ENCODE peak calls at places on chromosomes 12 and 14, in four cellular contexts. K is H9, B is IMR-90, L is neuronal stem cell. O is an unnamed sample.

GRCh38 chr12:19198272-19198671 is 68.7 kb downstream of the PLEKHA5 start:
- DNase-seq in K (no peak), B (peak), L (no peak), O (peak)

GRCh38 chr12:119685375-119685774 is 17.4 kb downstream of the PRKAB1 start:
- DNase-seq in K (no peak), B (no peak), L (no peak), O (no peak)

GRCh38 chr12:58425481-58426392 is 484.4 kb downstream of the ATP23 start:
- DNase-seq in K (peak), B (peak), L (peak), O (peak)

GRCh38 chr12:120669055-120669828 is 17.7 kb upstream of the MLEC start:
- DNase-seq in K (peak), B (no peak), L (no peak), O (no peak)

GRCh38 chr14:100784523-100785337 is 41.2 kb upstream of the MEG3 start:
- DNase-seq in K (no peak), B (no peak), L (no peak), O (no peak)

GRCh38 chr12:75259170-75259569 is 49.5 kb upstream of the KCNC2 start:
- DNase-seq in K (no peak), B (no peak), L (no peak), O (peak)

GRCh38 chr12:11653215-11653753 is 3.8 kb downstream of the ETV6 start:
- DNase-seq in K (no peak), B (peak), L (no peak), O (no peak)

GRCh38 chr12:54660320-54660962 is 12.3 kb upstream of the DCD start:
- DNase-seq in K (no peak), B (no peak), L (no peak), O (no peak)

GRCh38 chr14:21846227-21846885 is 172.7 kb upstream of the OR4E1 start:
- DNase-seq in K (peak), B (peak), L (peak), O (peak)

GRCh38 chr12:69698769-69699540 is at the start of gene BEST3:
- DNase-seq in K (no peak), B (no peak), L (no peak), O (no peak)

GRCh38 chr12:5452569-5452968 is 20.7 kb downstream of the NTF3 start:
- DNase-seq in K (no peak), B (no peak), L (no peak), O (no peak)

GRCh38 chr14:35999264-35999663 is 173.1 kb downstream of the BRMS1L start:
- DNase-seq in K (no peak), B (no peak), L (no peak), O (no peak)

GRCh38 chr12:62006076-62006732 is 254.0 kb upstream of the USP15 start:
- DNase-seq in K (peak), B (peak), L (peak), O (peak)

GRCh38 chr12:105580841-105581352 is 250.4 kb downstream of the C12orf75 start:
- DNase-seq in K (no peak), B (no peak), L (no peak), O (peak)

GRCh38 chr12:6947615-6948014 is 3.5 kb upstream of the PTPN6 start:
- DNase-seq in K (no peak), B (no peak), L (no peak), O (no peak)

GRCh38 chr12:11656550-11656949 is 7.1 kb downstream of the ETV6 start:
- DNase-seq in K (no peak), B (no peak), L (no peak), O (no peak)

GRCh38 chr14:30656190-30656632 is 34.1 kb downstream of the SCFD1 start:
- DNase-seq in K (peak), B (peak), L (peak), O (peak)

GRCh38 chr12:42163913-42164312 is 19.2 kb upstream of the GXYLT1 start:
- DNase-seq in K (no peak), B (no peak), L (no peak), O (no peak)

GRCh38 chr14:41606249-41607118 is at the start of gene LRFN5:
- DNase-seq in K (peak), B (peak), L (peak), O (peak)

GRCh38 chr12:111438501-111438900 is 32.8 kb downstream of the SH2B3 start:
- DNase-seq in K (no peak), B (peak), L (no peak), O (peak)

GRCh38 chr14:95981939-95982338 is 57.2 kb upstream of the C14orf132 start:
- DNase-seq in K (no peak), B (no peak), L (no peak), O (peak)

GRCh38 chr12:114013601-114014345 is 47.6 kb upstream of the RBM19 start:
- DNase-seq in K (peak), B (peak), L (peak), O (peak)

GRCh38 chr12:105257321-105257728 is 21.4 kb upstream of the APPL2 start:
- DNase-seq in K (no peak), B (peak), L (no peak), O (no peak)

GRCh38 chr14:104150201-104151027 is 12.0 kb downstream of the KIF26A start:
- DNase-seq in K (peak), B (no peak), L (no peak), O (peak)
- H2BK120ac ChIP-seq in K (no peak), B (no peak), L (peak), O (no peak)

GRCh38 chr12:13350381-13350780 is 153.9 kb downstream of the EMP1 start:
- DNase-seq in K (no peak), B (no peak), L (no peak), O (no peak)
- H2BK120ac ChIP-seq in K (no peak), B (no peak), L (no peak), O (no peak)

GRCh38 chr12:12999959-13000615 is at the start of gene HEBP1:
- DNase-seq in K (peak), B (peak), L (peak), O (peak)

GRCh38 chr12:13000616-13000934 is 510 bp upstream of the HEBP1 start:
- DNase-seq in K (no peak), B (no peak), L (no peak), O (peak)

GRCh38 chr12:12997734-12998133 is 2.3 kb downstream of the HEBP1 start:
- DNase-seq in K (no peak), B (no peak), L (no peak), O (no peak)

GRCh38 chr12:12998248-12998647 is 1.8 kb downstream of the HEBP1 start:
- DNase-seq in K (no peak), B (no peak), L (no peak), O (no peak)

DNA sequence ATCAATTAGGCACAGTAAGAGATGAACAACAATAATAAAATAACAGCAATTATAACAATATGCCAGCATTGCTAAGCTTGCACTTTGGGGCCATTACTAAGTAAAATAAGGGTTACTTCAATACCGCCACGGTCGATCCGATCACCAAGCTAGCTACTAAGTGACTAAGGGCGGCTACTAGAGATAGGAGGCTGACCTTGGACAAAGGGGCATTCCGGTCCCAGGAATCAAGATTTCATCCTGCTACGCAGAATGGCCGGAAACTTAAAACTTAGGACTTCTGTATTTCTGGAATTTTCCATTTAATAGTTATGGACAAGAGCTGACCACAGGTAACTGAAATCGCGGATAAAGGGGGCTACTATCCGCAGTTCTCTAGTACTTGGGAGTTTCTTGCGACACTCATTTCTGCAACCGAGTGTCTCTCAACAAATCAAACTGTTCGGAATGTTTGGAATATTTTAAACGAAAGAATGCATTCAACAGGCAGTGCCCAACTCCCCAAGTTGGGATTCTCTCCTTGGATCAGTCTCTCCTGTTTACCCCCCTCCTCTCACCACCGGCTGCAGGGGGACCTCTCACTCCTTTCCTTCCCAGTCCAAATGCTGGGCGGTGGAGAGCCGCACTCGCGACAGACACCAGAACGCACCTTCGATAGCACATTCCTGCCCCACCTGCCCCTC is 648 bp downstream of the HEBP1 start:
- DNase-seq in K (no peak), B (no peak), L (no peak), O (no peak)
- H2BK120ac ChIP-seq in K (no peak), B (peak), L (no peak), O (no peak)

GRCh38 chr14:99217556-99217955 is 54.4 kb downstream of the BCL11B start:
- DNase-seq in K (no peak), B (no peak), L (no peak), O (no peak)
- H2BK120ac ChIP-seq in K (no peak), B (no peak), L (no peak), O (no peak)

GRCh38 chr12:32024884-32025599 is 65.8 kb downstream of the RESF1 start:
- DNase-seq in K (no peak), B (no peak), L (no peak), O (no peak)
- H2BK120ac ChIP-seq in K (no peak), B (no peak), L (no peak), O (no peak)

GRCh38 chr14:75232597-75232996 is 46.0 kb upstream of the FOS start:
- DNase-seq in K (no peak), B (no peak), L (no peak), O (peak)

GRCh38 chr14:75229923-75230792 is 48.5 kb upstream of the FOS start:
- DNase-seq in K (no peak), B (peak), L (no peak), O (peak)

GRCh38 chr14:75231320-75231719 is 47.3 kb upstream of the FOS start:
- DNase-seq in K (no peak), B (no peak), L (no peak), O (no peak)

GRCh38 chr14:75236897-75237296 is 41.7 kb upstream of the FOS start:
- DNase-seq in K (no peak), B (no peak), L (no peak), O (no peak)

DNA sequence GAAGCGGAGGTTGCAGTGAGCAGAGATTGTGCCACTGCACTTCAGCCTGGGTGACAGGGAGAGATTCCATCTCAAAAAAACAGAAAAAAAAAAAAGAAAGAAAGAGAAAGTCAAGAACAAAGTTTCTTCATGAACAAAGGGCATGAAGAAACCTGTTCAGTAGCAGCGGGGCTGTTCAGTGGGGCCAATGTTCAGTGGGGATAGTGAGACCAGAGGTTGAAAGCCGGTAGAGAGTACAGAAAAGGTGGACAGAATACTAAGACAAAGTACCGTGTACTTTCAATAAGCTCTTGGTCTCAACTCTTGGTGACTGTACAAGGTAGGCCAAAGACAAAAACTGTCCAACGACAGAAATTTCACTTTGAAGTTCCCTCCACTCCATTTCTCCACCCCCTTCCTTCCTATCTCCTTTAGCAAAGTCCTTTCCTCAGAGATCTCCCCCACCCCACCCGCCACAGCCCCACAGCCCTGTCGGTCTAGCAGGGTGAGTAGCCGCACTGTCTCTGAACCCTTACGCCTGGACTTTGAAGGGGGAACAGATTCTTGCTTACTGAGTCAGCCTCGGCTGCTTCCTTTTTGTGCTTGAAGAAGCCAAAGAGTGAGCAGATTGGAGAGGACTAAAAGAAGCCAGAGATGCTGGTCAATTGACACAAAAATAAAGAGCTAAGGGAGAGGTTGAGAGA is 44.3 kb upstream of the FOS start:
- DNase-seq in K (no peak), B (peak), L (no peak), O (no peak)
- H2BK120ac ChIP-seq in K (no peak), B (peak), L (no peak), O (no peak)

GRCh38 chr12:53651718-53652117 is 24.2 kb downstream of the ATP5MC2 start:
- DNase-seq in K (no peak), B (no peak), L (no peak), O (no peak)
- H2BK120ac ChIP-seq in K (no peak), B (no peak), L (no peak), O (no peak)

GRCh38 chr12:94621662-94622359 is 28.5 kb downstream of the TMCC3 start:
- DNase-seq in K (no peak), B (peak), L (no peak), O (no peak)
- H2BK120ac ChIP-seq in K (no peak), B (no peak), L (no peak), O (no peak)